ENCODE peak calls at places on chromosomes 7 and 10, in ten cellular contexts. W, X, F, N, M, S, Z, B, J and L are unnamed samples.

GRCh38 chr7:157932498-157933218 is 595.9 kb downstream of the DNAJB6 start:
- DNase-seq in W (no peak), X (peak), F (no peak), N (peak), M (peak), S (no peak), Z (no peak), B (no peak), J (no peak), L (no peak)

GRCh38 chr7:35987016-35987415 is 166.0 kb upstream of the EEPD1 start:
- DNase-seq in W (no peak), X (no peak), F (no peak), N (no peak), M (no peak), S (no peak), Z (no peak), B (no peak), J (no peak), L (no peak)

GRCh38 chr7:141737118-141737835 is 881 bp upstream of the SSBP1 start:
- DNase-seq in W (no peak), X (no peak), F (peak), N (no peak), M (peak), S (peak), Z (no peak), B (no peak), J (no peak), L (peak)

GRCh38 chr7:137445998-137446397 is 102.5 kb upstream of the PTN start:
- DNase-seq in W (no peak), X (no peak), F (peak), N (no peak), M (no peak), S (no peak), Z (no peak), B (no peak), J (no peak), L (no peak)

GRCh38 chr10:79070091-79070610 is 1.4 kb downstream of the ZMIZ1 start:
- DNase-seq in W (no peak), X (peak), F (peak), N (peak), M (peak), S (no peak), Z (no peak), B (peak), J (peak), L (no peak)

GRCh38 chr7:127888411-127888810 is 142.8 kb downstream of the LRRC4 start:
- DNase-seq in W (no peak), X (no peak), F (no peak), N (no peak), M (no peak), S (no peak), Z (no peak), B (no peak), J (no peak), L (no peak)

GRCh38 chr7:91079491-91079890 is 184.7 kb upstream of the FZD1 start:
- DNase-seq in W (no peak), X (peak), F (peak), N (no peak), M (peak), S (no peak), Z (no peak), B (no peak), J (no peak), L (no peak)

GRCh38 chr7:44998153-44998871 is 1.7 kb upstream of the CCM2 start:
- DNase-seq in W (no peak), X (no peak), F (no peak), N (no peak), M (no peak), S (no peak), Z (no peak), B (no peak), J (no peak), L (no peak)

GRCh38 chr10:8060704-8061121 is 6.2 kb downstream of the GATA3 start:
- DNase-seq in W (no peak), X (no peak), F (no peak), N (no peak), M (no peak), S (no peak), Z (no peak), B (peak), J (no peak), L (peak)

GRCh38 chr10:6445671-6446278 is 134.3 kb downstream of the PRKCQ start:
- DNase-seq in W (peak), X (peak), F (peak), N (peak), M (peak), S (peak), Z (peak), B (no peak), J (peak), L (peak)